ENCODE peak calls at places on chromosomes 11 and 22, in four cellular contexts. One of them, this sample, is unnamed.

GRCh38 chr11:21933095-21933494 is 259.8 kb upstream of the ANO5 start:
- DNase-seq in naive thymus-derived CD8-positive, alpha-beta T cell: no peak
- DNase-seq in non-pigmented ciliary epithelial cell: no peak
- DNase-seq in stimulated activated naive CD4-positive, alpha-beta T cell treated with Interleukin-2 at 50 U/mL for 16 hours: no peak
- DNase-seq in this sample: no peak

GRCh38 chr11:64934765-64935633 is 694 bp downstream of the GPHA2 start:
- DNase-seq in non-pigmented ciliary epithelial cell: no peak
- DNase-seq in naive thymus-derived CD8-positive, alpha-beta T cell: no peak
- DNase-seq in stimulated activated naive CD4-positive, alpha-beta T cell treated with Interleukin-2 at 50 U/mL for 16 hours: no peak
- DNase-seq in this sample: no peak

GRCh38 chr11:34345012-34345804 is 12.6 kb downstream of the ABTB2 start:
- DNase-seq in stimulated activated naive CD4-positive, alpha-beta T cell treated with Interleukin-2 at 50 U/mL for 16 hours: no peak
- DNase-seq in non-pigmented ciliary epithelial cell: no peak
- DNase-seq in naive thymus-derived CD8-positive, alpha-beta T cell: no peak
- DNase-seq in this sample: peak

GRCh38 chr11:128565881-128566280 is 21.5 kb downstream of the ETS1 start:
- DNase-seq in naive thymus-derived CD8-positive, alpha-beta T cell: no peak
- DNase-seq in stimulated activated naive CD4-positive, alpha-beta T cell treated with Interleukin-2 at 50 U/mL for 16 hours: no peak
- DNase-seq in non-pigmented ciliary epithelial cell: no peak
- DNase-seq in this sample: no peak

GRCh38 chr22:48268771-48269552 is 1506.5 kb downstream of the TBC1D22A start:
- DNase-seq in stimulated activated naive CD4-positive, alpha-beta T cell treated with Interleukin-2 at 50 U/mL for 16 hours: no peak
- DNase-seq in non-pigmented ciliary epithelial cell: no peak
- DNase-seq in naive thymus-derived CD8-positive, alpha-beta T cell: no peak
- DNase-seq in this sample: no peak

GRCh38 chr11:114258696-114259095 is 37.5 kb upstream of the NNMT start:
- DNase-seq in non-pigmented ciliary epithelial cell: no peak
- DNase-seq in naive thymus-derived CD8-positive, alpha-beta T cell: no peak
- DNase-seq in stimulated activated naive CD4-positive, alpha-beta T cell treated with Interleukin-2 at 50 U/mL for 16 hours: no peak
- DNase-seq in this sample: no peak

GRCh38 chr11:118918686-118919280 is 6.9 kb downstream of the BCL9L start:
- DNase-seq in stimulated activated naive CD4-positive, alpha-beta T cell treated with Interleukin-2 at 50 U/mL for 16 hours: no peak
- DNase-seq in naive thymus-derived CD8-positive, alpha-beta T cell: no peak
- DNase-seq in non-pigmented ciliary epithelial cell: no peak
- DNase-seq in this sample: no peak

GRCh38 chr11:32005786-32006406 is 85.0 kb upstream of the RCN1 start:
- DNase-seq in naive thymus-derived CD8-positive, alpha-beta T cell: no peak
- DNase-seq in non-pigmented ciliary epithelial cell: peak
- DNase-seq in stimulated activated naive CD4-positive, alpha-beta T cell treated with Interleukin-2 at 50 U/mL for 16 hours: no peak
- DNase-seq in this sample: no peak

GRCh38 chr22:46575915-46576555 is 38.6 kb upstream of the CELSR1 start:
- DNase-seq in stimulated activated naive CD4-positive, alpha-beta T cell treated with Interleukin-2 at 50 U/mL for 16 hours: no peak
- DNase-seq in non-pigmented ciliary epithelial cell: no peak
- DNase-seq in naive thymus-derived CD8-positive, alpha-beta T cell: no peak
- DNase-seq in this sample: peak

GRCh38 chr11:134388590-134388989 is 23.5 kb downstream of the B3GAT1 start:
- DNase-seq in stimulated activated naive CD4-positive, alpha-beta T cell treated with Interleukin-2 at 50 U/mL for 16 hours: no peak
- DNase-seq in naive thymus-derived CD8-positive, alpha-beta T cell: no peak
- DNase-seq in non-pigmented ciliary epithelial cell: no peak
- DNase-seq in this sample: no peak

GRCh38 chr11:69801513-69802335 is 17.5 kb downstream of the FGF3 start:
- DNase-seq in stimulated activated naive CD4-positive, alpha-beta T cell treated with Interleukin-2 at 50 U/mL for 16 hours: peak
- DNase-seq in naive thymus-derived CD8-positive, alpha-beta T cell: no peak
- DNase-seq in non-pigmented ciliary epithelial cell: no peak
- DNase-seq in this sample: no peak

This sample was measured in gastrocnemius medialis.